ENCODE peak calls at places on chromosome 4, in ten cellular contexts. P is CD8-positive, alpha-beta memory T cell; E is SJCRH30; J is stomach; R is pancreas; V is astrocyte; C is PC-3; I is sigmoid colon; B is hepatocyte; K is tibial nerve. M is an unnamed sample. For H3K27me3, the result is how much of the 10 kb centered on the place peaks cover.

GRCh38 chr4:113141901-113142346 is 92.5 kb downstream of the ANK2 start:
- DNase-seq in P (no peak), E (peak), J (no peak), R (no peak), V (peak), C (peak), I (no peak), B (peak), K (no peak), M (no peak)

GRCh38 chr4:113684534-113685091 is 76.9 kb downstream of the CAMK2D start:
- DNase-seq in P (no peak), E (peak), J (peak), R (no peak), V (peak), C (peak), I (peak), B (peak), K (peak), M (no peak)

GRCh38 chr4:164440196-164440595 is 313.7 kb upstream of the SMIM31 start:
- DNase-seq in P (no peak), E (peak), J (no peak), R (no peak), V (peak), C (peak), I (no peak), B (no peak), K (no peak), M (no peak)

GRCh38 chr4:120977435-120977997 is 55.0 kb upstream of the PRDM5 start:
- DNase-seq in P (peak), E (peak), J (no peak), R (peak), V (peak), C (peak), I (no peak), B (peak), K (peak), M (peak)

GRCh38 chr4:110823251-110823650 is 200.4 kb upstream of the PITX2 start:
- DNase-seq in P (no peak), E (peak), J (no peak), R (no peak), V (no peak), C (no peak), I (no peak), B (no peak), K (no peak), M (no peak)

GRCh38 chr4:139368990-139369389 is 66.7 kb upstream of the NDUFC1 start:
- DNase-seq in P (no peak), E (peak), J (no peak), R (no peak), V (peak), C (no peak), I (no peak), B (no peak), K (no peak), M (no peak)

GRCh38 chr4:168972601-168973000 is 37.5 kb downstream of the CBR4 start:
- DNase-seq in P (no peak), E (no peak), J (no peak), R (no peak), V (no peak), C (no peak), I (no peak), B (no peak), K (no peak), M (no peak)

GRCh38 chr4:121706595-121707021 is 9.8 kb upstream of the ANXA5 start:
- DNase-seq in P (no peak), E (peak), J (no peak), R (no peak), V (peak), C (no peak), I (no peak), B (no peak), K (no peak), M (no peak)

GRCh38 chr4:113153529-113154101 is 104.2 kb downstream of the ANK2 start:
- DNase-seq in P (no peak), E (no peak), J (no peak), R (no peak), V (no peak), C (peak), I (no peak), B (peak), K (no peak), M (no peak)

GRCh38 chr4:129064717-129065116 is 28.6 kb downstream of the SCLT1 start:
- DNase-seq in P (no peak), E (peak), J (no peak), R (no peak), V (peak), C (peak), I (no peak), B (no peak), K (no peak), M (peak)

GRCh38 chr4:105426187-105426897 is 47.5 kb downstream of the PPA2 start:
- DNase-seq in P (no peak), E (no peak), J (no peak), R (no peak), V (no peak), C (no peak), I (no peak), B (no peak), K (no peak), M (no peak)

GRCh38 chr4:142043509-142043908 is 407.1 kb downstream of the IL15 start:
- DNase-seq in P (no peak), E (no peak), J (no peak), R (no peak), V (peak), C (peak), I (no peak), B (no peak), K (no peak), M (peak)

GRCh38 chr4:142040043-142040442 is 403.7 kb downstream of the IL15 start:
- DNase-seq in P (no peak), E (no peak), J (no peak), R (no peak), V (no peak), C (no peak), I (no peak), B (no peak), K (no peak), M (no peak)

GRCh38 chr4:142041788-142042187 is 405.4 kb downstream of the IL15 start:
- DNase-seq in P (no peak), E (no peak), J (no peak), R (no peak), V (no peak), C (no peak), I (no peak), B (no peak), K (no peak), M (no peak)

GRCh38 chr4:142044271-142044670 is 407.9 kb downstream of the IL15 start:
- DNase-seq in P (no peak), E (peak), J (no peak), R (no peak), V (peak), C (peak), I (no peak), B (no peak), K (no peak), M (no peak)

DNA sequence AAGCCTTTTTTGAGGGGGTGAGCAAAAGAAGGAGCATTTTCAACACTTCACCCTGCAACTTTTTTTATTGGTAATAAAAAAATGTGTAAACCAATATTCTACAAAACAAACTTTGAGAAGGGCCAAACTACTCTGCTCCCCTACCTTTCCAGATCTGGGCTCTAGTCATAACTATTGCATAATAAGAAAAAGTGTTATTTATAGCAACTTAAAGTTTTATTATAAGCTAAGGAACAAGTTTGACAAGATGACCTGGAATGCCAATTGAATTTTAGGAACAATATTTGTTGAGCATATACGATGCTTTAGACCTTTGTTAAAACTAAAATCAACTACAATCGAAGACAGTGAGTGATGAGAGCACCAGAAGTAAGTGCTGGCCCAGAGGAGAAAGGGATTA is 409.6 kb downstream of the IL15 start:
- DNase-seq in P (no peak), E (no peak), J (no peak), R (no peak), V (no peak), C (peak), I (no peak), B (no peak), K (no peak), M (no peak)
- H3K27ac ChIP-seq in P (no peak), E (no peak), J (no peak), R (no peak), V (no peak), C (no peak), I (no peak), B (no peak), K (no peak), M (no peak)

GRCh38 chr4:48226199-48226598 is 43.4 kb downstream of the TEC start:
- DNase-seq in P (no peak), E (no peak), J (no peak), R (no peak), V (no peak), C (no peak), I (no peak), B (no peak), K (no peak), M (no peak)
- H3K27me3 ChIP-seq in P (under half), E (under half), J (under half), R (under half), V (under half), C (under half), I (under half), B (under half), K (under half), M (under half)

GRCh38 chr4:77821775-77822174 is 2.6 kb upstream of the CNOT6L start:
- DNase-seq in P (peak), E (no peak), J (no peak), R (no peak), V (no peak), C (no peak), I (no peak), B (no peak), K (no peak), M (no peak)
- H3K27ac ChIP-seq in P (peak), E (no peak), J (peak), R (peak), V (no peak), C (no peak), I (peak), B (no peak), K (peak), M (no peak)

DNA sequence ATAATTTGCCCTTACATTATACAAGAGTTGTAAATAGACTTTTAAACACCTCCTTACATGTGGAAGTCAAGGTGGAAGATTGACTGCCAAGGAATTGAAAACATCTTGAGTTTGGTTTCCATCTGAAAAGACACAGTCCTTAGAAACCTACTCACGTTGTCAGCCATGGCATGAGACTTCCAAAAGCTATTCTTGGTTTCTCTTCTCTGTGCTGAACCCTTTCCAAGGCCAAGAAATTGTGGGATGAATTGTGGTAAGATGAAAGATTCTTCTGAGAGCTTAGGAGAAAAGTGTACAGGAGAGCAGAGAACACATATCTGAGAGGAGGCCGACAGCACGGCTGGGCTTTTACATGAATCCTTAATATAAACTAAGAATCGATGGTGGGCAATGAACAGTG is 370.0 kb downstream of the FBXW7 start:
- DNase-seq in P (no peak), E (no peak), J (no peak), R (no peak), V (peak), C (no peak), I (no peak), B (no peak), K (no peak), M (no peak)
- H3K27me3 ChIP-seq in P (under half), E (under half), J (under half), R (under half), V (under half), C (under half), I (under half), B (under half), K (under half), M (under half)

GRCh38 chr4:184355857-184356256 is 118.5 kb downstream of the IRF2 start:
- DNase-seq in P (no peak), E (no peak), J (no peak), R (no peak), V (no peak), C (no peak), I (no peak), B (no peak), K (no peak), M (no peak)
- H3K27ac ChIP-seq in P (no peak), E (no peak), J (peak), R (peak), V (no peak), C (no peak), I (peak), B (peak), K (peak), M (no peak)